ENCODE peak calls at places on chromosome 20, in four cellular contexts. P, K, H and T are unnamed samples.

GRCh38 chr20:64035066-64035932 is 683 bp upstream of the C20orf204 start:
- DNase-seq in K (no peak), P (no peak), H (no peak), T (no peak)

GRCh38 chr20:55255016-55255415 is 750.3 kb downstream of the CBLN4 start:
- DNase-seq in P (no peak), K (no peak), H (no peak), T (no peak)

GRCh38 chr20:62901891-62902290 is 24.4 kb downstream of the DIDO1 start:
- DNase-seq in P (no peak), H (no peak), K (no peak), T (no peak)

GRCh38 chr20:58306421-58307261 is 2.9 kb upstream of the RAB22A start:
- DNase-seq in P (no peak), K (peak), H (no peak), T (no peak)

GRCh38 chr20:55354700-55355099 is 650.6 kb downstream of the CBLN4 start:
- DNase-seq in K (no peak), H (no peak), P (no peak), T (no peak)

GRCh38 chr20:11776687-11777086 is 141.0 kb upstream of the BTBD3 start:
- DNase-seq in P (no peak), K (no peak), H (no peak), T (no peak)

GRCh38 chr20:17653835-17654648 is 28.0 kb downstream of the RRBP1 start:
- DNase-seq in P (no peak), H (no peak), K (no peak), T (peak)

GRCh38 chr20:47740225-47741184 is 44.8 kb downstream of the SULF2 start:
- DNase-seq in K (no peak), P (no peak), H (peak), T (no peak)

GRCh38 chr20:36744764-36745191 is 1.1 kb downstream of the NDRG3 start:
- DNase-seq in P (peak), K (peak), H (peak), T (no peak)

GRCh38 chr20:17682889-17683198 is 802 bp upstream of the RRBP1 start:
- DNase-seq in H (no peak), K (no peak), P (no peak), T (no peak)

GRCh38 chr20:21103582-21104465 is 2.3 kb downstream of the LINC00237 start:
- DNase-seq in H (no peak), P (no peak), K (no peak), T (no peak)

GRCh38 chr20:48897298-48898044 is 24.0 kb upstream of the ARFGEF2 start:
- DNase-seq in K (peak), P (no peak), H (peak), T (peak)

GRCh38 chr20:58246346-58246745 is 17.9 kb upstream of the ANKRD60 start:
- DNase-seq in H (no peak), P (no peak), K (peak), T (no peak)

GRCh38 chr20:3678893-3679720 is 2.7 kb downstream of the ADAM33 start:
- DNase-seq in P (no peak), K (no peak), H (peak), T (no peak)

GRCh38 chr20:63273635-63274380 is 1.2 kb downstream of the ARFGAP1 start:
- DNase-seq in K (peak), H (peak), P (no peak), T (peak)

GRCh38 chr20:43736588-43737091 is 9.8 kb upstream of the GTSF1L start:
- DNase-seq in P (no peak), H (no peak), K (no peak), T (no peak)